ENCODE peak calls at places on chromosome 21, in eight cellular contexts. N is upper lobe of right lung; L is PC-3; Q is effector memory CD4-positive, alpha-beta T cell; U is CD8-positive, alpha-beta memory T cell; K is K562; P is fibroblast of lung; J is A549. Z is an unnamed sample.

GRCh38 chr21:34363733-34364132 is at the start of gene KCNE2:
- DNase-seq in K (no peak), Q (no peak), P (no peak), N (no peak), U (no peak), L (no peak), J (no peak), Z (no peak)

GRCh38 chr21:43694437-43695079 is 24.4 kb upstream of the PDXK start:
- DNase-seq in L (no peak), J (no peak), Q (no peak), K (no peak), U (no peak), N (peak; percentile 61), P (no peak), Z (no peak)

GRCh38 chr21:44428281-44428942 is 26.9 kb upstream of the LRRC3 start:
- DNase-seq in L (peak; percentile 93), P (no peak), K (peak; percentile 86), U (peak; percentile 59), Q (peak; percentile 65), J (peak; percentile 83), N (peak; percentile 65), Z (peak; percentile 58)

GRCh38 chr21:42298237-42298636 is 17.0 kb downstream of the TFF3 start:
- DNase-seq in K (no peak), N (no peak), P (no peak), U (no peak), Q (no peak), L (peak; percentile 40), J (no peak), Z (no peak)

GRCh38 chr21:17428980-17429379 is 83.9 kb upstream of the CXADR start:
- DNase-seq in Q (no peak), L (no peak), N (no peak), U (no peak), P (no peak), K (no peak), J (no peak), Z (no peak)

GRCh38 chr21:14889080-14889805 is 175.6 kb downstream of the NRIP1 start:
- DNase-seq in P (peak; percentile 80), N (no peak), K (no peak), Q (no peak), J (no peak), U (no peak), L (peak; percentile 71), Z (no peak)

GRCh38 chr21:18164933-18165332 is 79.7 kb upstream of the CHODL start:
- DNase-seq in P (no peak), U (no peak), L (peak; percentile 2), N (no peak), K (no peak), Q (no peak), J (no peak), Z (no peak)

GRCh38 chr21:42653492-42654061 is at the start of gene PDE9A:
- DNase-seq in U (no peak), P (no peak), N (peak; percentile 70), L (no peak), Q (no peak), K (peak; percentile 82), J (no peak), Z (no peak)

GRCh38 chr21:34092241-34092921 is 19.0 kb downstream of the MRPS6 start:
- DNase-seq in P (no peak), Q (no peak), U (no peak), N (no peak), J (no peak), L (no peak), K (no peak), Z (no peak)

GRCh38 chr21:32380940-32381339 is 11.9 kb downstream of the URB1 start:
- DNase-seq in K (no peak), L (no peak), U (no peak), Q (no peak), J (no peak), N (no peak), P (no peak), Z (no peak)
- H3K9me3 ChIP-seq in K (no peaks in the 10 kb centered on the region), L (no peaks in the 10 kb centered on the region), U (no peaks in the 10 kb centered on the region), Q (no peaks in the 10 kb centered on the region), J (no peaks in the 10 kb centered on the region), N (no peaks in the 10 kb centered on the region), P (no peaks in the 10 kb centered on the region), Z (no peaks in the 10 kb centered on the region)

GRCh38 chr21:45471229-45472052 is 66.5 kb downstream of the COL18A1 start:
- DNase-seq in J (peak; percentile 18), K (no peak), U (no peak), L (peak; percentile 82), Q (no peak), P (peak; percentile 96), N (no peak), Z (no peak)
- H3K4me3 ChIP-seq in J (no peak overlapping the region), K (no peak overlapping the region), U (no peak overlapping the region), L (no peak overlapping the region), Q (no peak overlapping the region), P (peak overlapping the region; percentile 23), N (no peak overlapping the region), Z (no peak overlapping the region)

GRCh38 chr21:28375708-28376385 is 616.8 kb downstream of the LTN1 start:
- DNase-seq in P (peak; percentile 33), U (no peak), Q (no peak), J (no peak), L (no peak), N (no peak), K (no peak), Z (no peak)
- H3K9me3 ChIP-seq in P (no peaks in the 10 kb centered on the region), U (no peaks in the 10 kb centered on the region), Q (peaks cover 4% of the 10 kb centered on the region), J (no peaks in the 10 kb centered on the region), L (no peaks in the 10 kb centered on the region), N (no peaks in the 10 kb centered on the region), K (no peaks in the 10 kb centered on the region), Z (no peaks in the 10 kb centered on the region)

DNA sequence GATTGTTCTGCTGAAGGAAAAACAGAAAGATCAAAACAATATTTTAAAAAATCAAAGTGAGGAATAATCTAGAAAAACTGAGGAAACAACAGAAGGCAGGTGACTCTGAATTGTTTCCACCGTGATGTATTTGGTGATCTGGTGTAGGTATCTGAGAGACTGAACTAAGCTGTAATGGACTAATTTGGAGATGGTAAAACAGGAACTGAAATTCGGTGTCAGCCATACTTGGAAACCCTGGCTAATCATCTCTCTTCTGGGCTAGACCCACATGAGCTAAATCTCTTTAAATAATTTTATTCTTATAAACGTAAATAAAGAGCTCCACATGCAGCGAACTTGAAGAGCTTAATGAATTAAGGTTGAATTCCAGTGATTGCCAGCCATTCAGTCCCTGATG is 1226.1 kb downstream of the NCAM2 start:
- DNase-seq in Q (no peak), P (no peak), U (no peak), L (no peak), J (no peak), N (no peak), K (no peak), Z (no peak)
- H3K4me3 ChIP-seq in Q (no peak overlapping the region), P (no peak overlapping the region), U (no peak overlapping the region), L (no peak overlapping the region), J (no peak overlapping the region), N (no peak overlapping the region), K (no peak overlapping the region), Z (no peak overlapping the region)

DNA sequence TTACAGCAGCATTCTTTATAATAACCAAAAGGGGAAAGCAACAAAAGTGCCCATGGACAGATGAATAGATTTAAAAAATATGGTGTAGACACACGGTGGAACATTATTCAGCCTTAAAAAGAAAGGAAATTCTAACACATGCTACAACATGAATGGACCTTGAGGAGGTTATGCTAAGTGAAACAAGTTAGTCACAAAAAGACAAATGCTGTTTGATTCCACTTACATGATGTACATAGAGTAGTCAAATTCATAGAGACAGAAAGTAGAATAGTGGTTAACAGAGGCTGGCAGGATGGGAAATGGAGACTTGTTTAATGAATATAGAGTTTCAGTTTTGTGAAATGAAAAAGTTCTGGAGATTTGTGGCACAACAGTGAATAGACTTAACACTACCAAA is 151.4 kb downstream of the CYYR1 start:
- DNase-seq in U (no peak), L (no peak), Q (no peak), P (no peak), K (no peak), J (no peak), N (no peak), Z (no peak)
- H3K9me3 ChIP-seq in U (no peaks in the 10 kb centered on the region), L (no peaks in the 10 kb centered on the region), Q (no peaks in the 10 kb centered on the region), P (no peaks in the 10 kb centered on the region), K (no peaks in the 10 kb centered on the region), J (no peaks in the 10 kb centered on the region), N (no peaks in the 10 kb centered on the region), Z (no peaks in the 10 kb centered on the region)

DNA sequence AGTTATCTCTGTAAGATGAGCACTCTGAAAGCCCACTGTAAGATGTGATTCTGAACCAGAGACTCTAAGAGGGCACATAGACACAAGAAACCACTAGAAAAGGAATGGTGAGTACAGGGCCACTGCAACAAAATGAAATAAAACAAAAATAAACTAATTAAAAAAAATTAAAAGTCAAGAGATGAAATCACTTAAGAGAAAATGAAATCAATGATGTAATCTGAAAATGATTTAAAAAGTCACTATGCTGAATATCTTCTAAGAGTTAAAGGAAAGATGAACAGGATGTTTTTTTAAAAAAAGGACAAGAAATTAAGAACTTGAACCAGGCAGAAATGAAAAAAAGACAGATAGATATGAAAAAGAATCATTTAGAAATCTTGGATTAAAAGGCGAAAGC is 110.6 kb upstream of the OLIG2 start:
- DNase-seq in L (no peak), Q (no peak), K (no peak), P (no peak), U (no peak), N (no peak), J (no peak), Z (no peak)
- H3K4me3 ChIP-seq in L (no peak overlapping the region), Q (no peak overlapping the region), K (no peak overlapping the region), P (no peak overlapping the region), U (no peak overlapping the region), N (no peak overlapping the region), J (no peak overlapping the region), Z (no peak overlapping the region)

GRCh38 chr21:25964926-25965325 is 205.6 kb downstream of the APP start:
- DNase-seq in K (no peak), N (no peak), L (no peak), U (no peak), Q (no peak), J (no peak), P (no peak), Z (no peak)
- H3K9me3 ChIP-seq in K (no peaks in the 10 kb centered on the region), N (no peaks in the 10 kb centered on the region), L (no peaks in the 10 kb centered on the region), U (no peaks in the 10 kb centered on the region), Q (no peaks in the 10 kb centered on the region), J (no peaks in the 10 kb centered on the region), P (no peaks in the 10 kb centered on the region), Z (no peaks in the 10 kb centered on the region)

GRCh38 chr21:26843912-26844257 is 1.3 kb downstream of the ADAMTS1 start:
- DNase-seq in P (peak; percentile 62), K (no peak), L (peak; percentile 55), J (peak; percentile 33), Q (no peak), N (no peak), U (no peak), Z (no peak)

GRCh38 chr21:26842976-26843911 is 2.0 kb downstream of the ADAMTS1 start:
- DNase-seq in N (peak; percentile 90), K (no peak), P (peak; percentile 97), U (peak; percentile 18), L (peak; percentile 96), Q (no peak), J (peak; percentile 67), Z (no peak)

GRCh38 chr21:26840912-26841311 is 4.3 kb downstream of the ADAMTS1 start:
- DNase-seq in J (peak; percentile 13), P (peak; percentile 86), N (no peak), Q (no peak), L (peak; percentile 36), K (no peak), U (no peak), Z (no peak)

GRCh38 chr21:26840206-26840605 is 5.0 kb downstream of the ADAMTS1 start:
- DNase-seq in P (peak; percentile 9), U (peak; percentile 23), K (no peak), J (no peak), L (no peak), Q (no peak), N (no peak), Z (no peak)

GRCh38 chr21:26842300-26842699 is 2.9 kb downstream of the ADAMTS1 start:
- DNase-seq in Q (no peak), K (no peak), P (peak; percentile 61), N (no peak), U (no peak), L (peak; percentile 22), J (no peak), Z (no peak)
- H3K4me3 ChIP-seq in Q (no peak overlapping the region), K (no peak overlapping the region), P (peak overlapping the region; percentile 99), N (peak overlapping the region; percentile 79), U (no peak overlapping the region), L (peak overlapping the region; percentile 78), J (no peak overlapping the region), Z (no peak overlapping the region)